ENCODE peak calls at places on chromosomes 3 and 15, in seven cellular contexts. One of them, this sample, is unnamed.

GRCh38 chr3:195062866-195063540 is 208.0 kb downstream of the XXYLT1 start:
- DNase-seq in DND-41: no peak
- DNase-seq in K562: no peak
- DNase-seq in Peyer's patch: peak; percentile 40
- DNase-seq in fibroblast of pulmonary artery: no peak
- DNase-seq in NB4: no peak
- DNase-seq in SK-N-SH: no peak
- DNase-seq in this sample: no peak

GRCh38 chr3:156483961-156484787 is 70.7 kb downstream of the SSR3 start:
- DNase-seq in DND-41: peak; percentile 65
- DNase-seq in K562: no peak
- DNase-seq in Peyer's patch: no peak
- DNase-seq in fibroblast of pulmonary artery: peak; percentile 75
- DNase-seq in NB4: peak; percentile 74
- DNase-seq in SK-N-SH: no peak
- DNase-seq in this sample: peak; percentile 65

GRCh38 chr15:93897377-93897776 is 334.0 kb upstream of the MCTP2 start:
- DNase-seq in DND-41: peak; percentile 14
- DNase-seq in K562: no peak
- DNase-seq in Peyer's patch: no peak
- DNase-seq in fibroblast of pulmonary artery: no peak
- DNase-seq in NB4: no peak
- DNase-seq in SK-N-SH: no peak
- DNase-seq in this sample: no peak

GRCh38 chr3:186239321-186239720 is 122.7 kb downstream of the DGKG start:
- DNase-seq in DND-41: no peak
- DNase-seq in K562: no peak
- DNase-seq in Peyer's patch: no peak
- DNase-seq in fibroblast of pulmonary artery: peak; percentile 16
- DNase-seq in NB4: peak; percentile 45
- DNase-seq in SK-N-SH: no peak
- DNase-seq in this sample: no peak

GRCh38 chr3:41073190-41073589 is 126.1 kb upstream of the CTNNB1 start:
- DNase-seq in DND-41: no peak
- DNase-seq in K562: no peak
- DNase-seq in Peyer's patch: no peak
- DNase-seq in fibroblast of pulmonary artery: peak; percentile 27
- DNase-seq in NB4: no peak
- DNase-seq in SK-N-SH: no peak
- DNase-seq in this sample: no peak

GRCh38 chr3:12170207-12170606 is 11.5 kb upstream of the TIMP4 start:
- DNase-seq in DND-41: no peak
- DNase-seq in K562: no peak
- DNase-seq in Peyer's patch: no peak
- DNase-seq in fibroblast of pulmonary artery: peak; percentile 58
- DNase-seq in NB4: peak; percentile 67
- DNase-seq in SK-N-SH: no peak
- DNase-seq in this sample: no peak

GRCh38 chr3:141152801-141153678 is 78.6 kb upstream of the PXYLP1 start:
- DNase-seq in DND-41: no peak
- DNase-seq in K562: no peak
- DNase-seq in Peyer's patch: no peak
- DNase-seq in fibroblast of pulmonary artery: no peak
- DNase-seq in NB4: no peak
- DNase-seq in SK-N-SH: no peak
- DNase-seq in this sample: no peak

GRCh38 chr3:191148131-191148530 is 50.9 kb upstream of the OSTN start:
- DNase-seq in DND-41: no peak
- DNase-seq in K562: no peak
- DNase-seq in Peyer's patch: no peak
- DNase-seq in fibroblast of pulmonary artery: peak; percentile 33
- DNase-seq in NB4: no peak
- DNase-seq in SK-N-SH: no peak
- DNase-seq in this sample: no peak

GRCh38 chr3:170000051-170000450 is 33.4 kb downstream of the SEC62 start:
- DNase-seq in DND-41: no peak
- DNase-seq in K562: no peak
- DNase-seq in Peyer's patch: no peak
- DNase-seq in fibroblast of pulmonary artery: no peak
- DNase-seq in NB4: no peak
- DNase-seq in SK-N-SH: no peak
- DNase-seq in this sample: no peak

GRCh38 chr3:177284383-177284881 is 87.2 kb upstream of the TBL1XR1 start:
- DNase-seq in DND-41: peak; percentile 88
- DNase-seq in K562: peak; percentile 64
- DNase-seq in Peyer's patch: peak; percentile 58
- DNase-seq in fibroblast of pulmonary artery: peak; percentile 54
- DNase-seq in NB4: peak; percentile 92
- DNase-seq in SK-N-SH: no peak
- DNase-seq in this sample: no peak

GRCh38 chr3:154781595-154781994 is 298.5 kb upstream of the MME start:
- DNase-seq in DND-41: no peak
- DNase-seq in K562: no peak
- DNase-seq in Peyer's patch: no peak
- DNase-seq in fibroblast of pulmonary artery: no peak
- DNase-seq in NB4: no peak
- DNase-seq in SK-N-SH: no peak
- DNase-seq in this sample: no peak

GRCh38 chr15:88661766-88662556 is 23.1 kb downstream of the ISG20 start:
- DNase-seq in DND-41: no peak
- DNase-seq in K562: no peak
- DNase-seq in Peyer's patch: no peak
- DNase-seq in fibroblast of pulmonary artery: no peak
- DNase-seq in NB4: no peak
- DNase-seq in SK-N-SH: no peak
- DNase-seq in this sample: no peak

GRCh38 chr3:19885468-19885867 is 48.5 kb downstream of the EFHB start:
- DNase-seq in DND-41: no peak
- DNase-seq in K562: peak; percentile 65
- DNase-seq in Peyer's patch: no peak
- DNase-seq in fibroblast of pulmonary artery: peak; percentile 60
- DNase-seq in NB4: peak; percentile 50
- DNase-seq in SK-N-SH: peak; percentile 26
- DNase-seq in this sample: peak; percentile 6

GRCh38 chr3:177551431-177551836 is 354.2 kb upstream of the TBL1XR1 start:
- DNase-seq in DND-41: no peak
- DNase-seq in K562: no peak
- DNase-seq in Peyer's patch: no peak
- DNase-seq in fibroblast of pulmonary artery: no peak
- DNase-seq in NB4: no peak
- DNase-seq in SK-N-SH: no peak
- DNase-seq in this sample: no peak

GRCh38 chr15:50315814-50316630 is 39.0 kb downstream of the GABPB1 start:
- DNase-seq in DND-41: no peak
- DNase-seq in K562: peak; percentile 16
- DNase-seq in Peyer's patch: no peak
- DNase-seq in fibroblast of pulmonary artery: peak; percentile 73
- DNase-seq in NB4: peak; percentile 69
- DNase-seq in SK-N-SH: peak; percentile 45
- DNase-seq in this sample: no peak

GRCh38 chr15:66138096-66138783 is 115.3 kb downstream of the MEGF11 start:
- DNase-seq in DND-41: no peak
- DNase-seq in K562: no peak
- DNase-seq in Peyer's patch: no peak
- DNase-seq in fibroblast of pulmonary artery: no peak
- DNase-seq in NB4: no peak
- DNase-seq in SK-N-SH: peak; percentile 60
- DNase-seq in this sample: no peak

GRCh38 chr15:48507416-48508065 is 138.0 kb downstream of the FBN1 start:
- DNase-seq in DND-41: peak; percentile 22
- DNase-seq in K562: peak; percentile 22
- DNase-seq in Peyer's patch: no peak
- DNase-seq in fibroblast of pulmonary artery: peak; percentile 85
- DNase-seq in NB4: peak; percentile 60
- DNase-seq in SK-N-SH: peak; percentile 42
- DNase-seq in this sample: no peak

GRCh38 chr3:73094127-73094526 is 32.7 kb downstream of the EBLN2 start:
- DNase-seq in DND-41: peak; percentile 15
- DNase-seq in K562: peak; percentile 70
- DNase-seq in Peyer's patch: no peak
- DNase-seq in fibroblast of pulmonary artery: no peak
- DNase-seq in NB4: peak; percentile 85
- DNase-seq in SK-N-SH: peak; percentile 21
- DNase-seq in this sample: no peak

GRCh38 chr15:89034305-89034704 is 54.0 kb upstream of the ABHD2 start:
- DNase-seq in DND-41: no peak
- DNase-seq in K562: no peak
- DNase-seq in Peyer's patch: no peak
- DNase-seq in fibroblast of pulmonary artery: peak; percentile 43
- DNase-seq in NB4: peak; percentile 35
- DNase-seq in SK-N-SH: no peak
- DNase-seq in this sample: no peak

GRCh38 chr3:195352895-195353488 is 82.0 kb upstream of the XXYLT1 start:
- DNase-seq in DND-41: no peak
- DNase-seq in K562: no peak
- DNase-seq in Peyer's patch: no peak
- DNase-seq in fibroblast of pulmonary artery: peak; percentile 79
- DNase-seq in NB4: no peak
- DNase-seq in SK-N-SH: no peak
- DNase-seq in this sample: no peak

GRCh38 chr3:110199588-110199943 is 862.2 kb upstream of the DPPA4 start:
- DNase-seq in DND-41: no peak
- DNase-seq in K562: no peak
- DNase-seq in Peyer's patch: peak; percentile 10
- DNase-seq in fibroblast of pulmonary artery: no peak
- DNase-seq in NB4: no peak
- DNase-seq in SK-N-SH: no peak
- DNase-seq in this sample: no peak

GRCh38 chr15:77944002-77944867 is 133.3 kb downstream of the TBC1D2B start:
- DNase-seq in DND-41: no peak
- DNase-seq in K562: peak; percentile 54
- DNase-seq in Peyer's patch: peak; percentile 87
- DNase-seq in fibroblast of pulmonary artery: peak; percentile 77
- DNase-seq in NB4: peak; percentile 95
- DNase-seq in SK-N-SH: peak; percentile 41
- DNase-seq in this sample: peak; percentile 65

GRCh38 chr15:58119016-58119415 is 19.2 kb upstream of the AQP9 start:
- DNase-seq in DND-41: no peak
- DNase-seq in K562: no peak
- DNase-seq in Peyer's patch: no peak
- DNase-seq in fibroblast of pulmonary artery: no peak
- DNase-seq in NB4: no peak
- DNase-seq in SK-N-SH: no peak
- DNase-seq in this sample: no peak
- H3K4me3 ChIP-seq in DND-41: no peak overlapping the region
- H3K4me3 ChIP-seq in K562: no peak overlapping the region
- H3K4me3 ChIP-seq in Peyer's patch: no peak overlapping the region
- H3K4me3 ChIP-seq in fibroblast of pulmonary artery: no peak overlapping the region
- H3K4me3 ChIP-seq in NB4: no peak overlapping the region
- H3K4me3 ChIP-seq in SK-N-SH: no peak overlapping the region
- H3K4me3 ChIP-seq in this sample: no peak overlapping the region

GRCh38 chr3:57852896-57853295 is 96.8 kb downstream of the SLMAP start:
- DNase-seq in DND-41: no peak
- DNase-seq in K562: no peak
- DNase-seq in Peyer's patch: no peak
- DNase-seq in fibroblast of pulmonary artery: peak; percentile 53
- DNase-seq in NB4: peak; percentile 5
- DNase-seq in SK-N-SH: peak; percentile 8
- DNase-seq in this sample: no peak
- TF ChIP-seq CTCF in DND-41: peak; percentile 40
- TF ChIP-seq CTCF in K562: no peak
- TF ChIP-seq CTCF in Peyer's patch: no peak
- TF ChIP-seq CTCF in fibroblast of pulmonary artery: peak; percentile 27
- TF ChIP-seq CTCF in NB4: no peak
- TF ChIP-seq CTCF in SK-N-SH: peak; percentile 63
- TF ChIP-seq CTCF in this sample: no peak

GRCh38 chr15:62150445-62150844 is 14.6 kb downstream of the C2CD4B start:
- DNase-seq in DND-41: no peak
- DNase-seq in K562: no peak
- DNase-seq in Peyer's patch: no peak
- DNase-seq in fibroblast of pulmonary artery: peak; percentile 64
- DNase-seq in NB4: no peak
- DNase-seq in SK-N-SH: no peak
- DNase-seq in this sample: no peak

GRCh38 chr15:62149729-62150128 is 15.4 kb downstream of the C2CD4B start:
- DNase-seq in DND-41: no peak
- DNase-seq in K562: no peak
- DNase-seq in Peyer's patch: no peak
- DNase-seq in fibroblast of pulmonary artery: no peak
- DNase-seq in NB4: no peak
- DNase-seq in SK-N-SH: no peak
- DNase-seq in this sample: no peak

GRCh38 chr15:62147149-62148013 is 17.7 kb downstream of the C2CD4B start:
- DNase-seq in DND-41: no peak
- DNase-seq in K562: no peak
- DNase-seq in Peyer's patch: no peak
- DNase-seq in fibroblast of pulmonary artery: no peak
- DNase-seq in NB4: no peak
- DNase-seq in SK-N-SH: no peak
- DNase-seq in this sample: no peak

DNA sequence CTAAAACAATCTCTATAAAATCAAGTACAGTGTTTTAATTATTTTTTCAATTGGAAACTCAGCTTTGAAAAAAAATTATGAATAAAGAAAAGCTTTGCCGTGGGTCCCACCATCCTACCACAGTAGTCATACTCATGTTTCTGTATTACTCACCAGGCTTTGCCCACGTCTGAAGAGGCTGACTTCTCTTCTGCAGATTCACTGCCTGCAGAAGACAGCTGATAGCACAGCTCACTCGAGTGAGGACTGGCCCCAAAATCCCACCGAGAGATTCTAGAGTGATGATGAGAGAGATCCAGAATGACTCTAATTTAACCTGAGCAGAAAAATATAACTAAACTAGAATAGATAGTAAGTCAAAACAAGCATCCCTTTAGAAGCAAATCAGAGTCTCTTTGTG is 11.9 kb downstream of the C2CD4B start:
- DNase-seq in DND-41: no peak
- DNase-seq in K562: no peak
- DNase-seq in Peyer's patch: no peak
- DNase-seq in fibroblast of pulmonary artery: no peak
- DNase-seq in NB4: no peak
- DNase-seq in SK-N-SH: no peak
- DNase-seq in this sample: no peak
- H3K4me3 ChIP-seq in DND-41: no peak overlapping the region
- H3K4me3 ChIP-seq in K562: no peak overlapping the region
- H3K4me3 ChIP-seq in Peyer's patch: no peak overlapping the region
- H3K4me3 ChIP-seq in fibroblast of pulmonary artery: no peak overlapping the region
- H3K4me3 ChIP-seq in NB4: no peak overlapping the region
- H3K4me3 ChIP-seq in SK-N-SH: no peak overlapping the region
- H3K4me3 ChIP-seq in this sample: no peak overlapping the region

GRCh38 chr3:29181149-29181780 is 99.6 kb upstream of the RBMS3 start:
- DNase-seq in DND-41: no peak
- DNase-seq in K562: no peak
- DNase-seq in Peyer's patch: no peak
- DNase-seq in fibroblast of pulmonary artery: no peak
- DNase-seq in NB4: no peak
- DNase-seq in SK-N-SH: no peak
- DNase-seq in this sample: peak; percentile 41

GRCh38 chr3:29181872-29182271 is 99.0 kb upstream of the RBMS3 start:
- DNase-seq in DND-41: no peak
- DNase-seq in K562: no peak
- DNase-seq in Peyer's patch: no peak
- DNase-seq in fibroblast of pulmonary artery: no peak
- DNase-seq in NB4: no peak
- DNase-seq in SK-N-SH: no peak
- DNase-seq in this sample: no peak

GRCh38 chr3:29185706-29186105 is 95.2 kb upstream of the RBMS3 start:
- DNase-seq in DND-41: no peak
- DNase-seq in K562: no peak
- DNase-seq in Peyer's patch: no peak
- DNase-seq in fibroblast of pulmonary artery: no peak
- DNase-seq in NB4: no peak
- DNase-seq in SK-N-SH: no peak
- DNase-seq in this sample: no peak

GRCh38 chr3:29186131-29186599 is 94.7 kb upstream of the RBMS3 start:
- DNase-seq in DND-41: no peak
- DNase-seq in K562: no peak
- DNase-seq in Peyer's patch: no peak
- DNase-seq in fibroblast of pulmonary artery: peak; percentile 88
- DNase-seq in NB4: no peak
- DNase-seq in SK-N-SH: no peak
- DNase-seq in this sample: no peak

GRCh38 chr3:29183346-29184087 is 97.4 kb upstream of the RBMS3 start:
- DNase-seq in DND-41: no peak
- DNase-seq in K562: no peak
- DNase-seq in Peyer's patch: no peak
- DNase-seq in fibroblast of pulmonary artery: peak; percentile 55
- DNase-seq in NB4: no peak
- DNase-seq in SK-N-SH: no peak
- DNase-seq in this sample: peak; percentile 12
- TF ChIP-seq CTCF in DND-41: no peak
- TF ChIP-seq CTCF in K562: no peak
- TF ChIP-seq CTCF in Peyer's patch: no peak
- TF ChIP-seq CTCF in fibroblast of pulmonary artery: no peak
- TF ChIP-seq CTCF in NB4: no peak
- TF ChIP-seq CTCF in SK-N-SH: no peak
- TF ChIP-seq CTCF in this sample: no peak